ENCODE peak calls at places on chromosomes 6 and 20, in six cellular contexts. P is lung, O is body of pancreas, S is K562, X is fibroblast of pulmonary artery, H is MCF 10A. F is an unnamed sample.

GRCh38 chr6:30829639-30830250 is 54.6 kb upstream of the DDR1 start:
- DNase-seq in H (no peak), S (no peak), X (no peak), P (no peak), O (no peak), F (no peak)

GRCh38 chr6:105851181-105851580 is 235.0 kb upstream of the PRDM1 start:
- DNase-seq in X (no peak), H (no peak), S (no peak), P (no peak), O (no peak), F (no peak)

GRCh38 chr6:98823428-98823827 is 10.9 kb upstream of the POU3F2 start:
- DNase-seq in S (no peak), X (no peak), P (no peak), O (no peak), H (no peak), F (no peak)

GRCh38 chr20:51523276-51524013 is 19.1 kb downstream of the NFATC2 start:
- DNase-seq in O (no peak), H (no peak), S (no peak), X (no peak), P (no peak), F (no peak)

GRCh38 chr20:34654207-34654744 is 22.6 kb downstream of the PIGU start:
- DNase-seq in O (no peak), X (no peak), H (no peak), S (no peak), P (no peak), F (no peak)

GRCh38 chr20:53001502-53002301 is 29.5 kb downstream of the TSHZ2 start:
- DNase-seq in S (no peak), P (no peak), X (peak; percentile 8), O (no peak), H (no peak), F (no peak)

GRCh38 chr6:127347188-127347587 is 3.8 kb upstream of the ECHDC1 start:
- DNase-seq in P (no peak), X (peak; percentile 70), S (no peak), H (peak; percentile 89), O (no peak), F (no peak)

GRCh38 chr6:34576286-34576955 is 20.3 kb upstream of the SPDEF start:
- DNase-seq in S (no peak), P (no peak), X (no peak), O (no peak), H (peak; percentile 24), F (no peak)

GRCh38 chr20:24965065-24965919 is 16.2 kb downstream of the CST7 start:
- DNase-seq in O (no peak), S (no peak), P (no peak), H (no peak), X (no peak), F (no peak)

GRCh38 chr6:157514659-157515496 is 133.9 kb downstream of the ZDHHC14 start:
- DNase-seq in X (peak; percentile 61), O (peak; percentile 38), H (peak; percentile 66), P (no peak), S (peak; percentile 96), F (no peak)

GRCh38 chr6:49713346-49713745 is at the start of gene CRISP2:
- DNase-seq in X (no peak), H (no peak), O (no peak), P (no peak), S (no peak), F (no peak)

GRCh38 chr6:162088091-162088490 is 639.5 kb downstream of the PRKN start:
- DNase-seq in O (no peak), H (no peak), X (no peak), P (no peak), S (no peak), F (no peak)

GRCh38 chr20:13995086-13995665 is at the start of gene MACROD2:
- DNase-seq in O (peak; percentile 96), H (peak; percentile 97), P (peak; percentile 94), S (peak; percentile 7), X (peak; percentile 73), F (peak; percentile 99)

GRCh38 chr6:116307633-116308032 is 27.9 kb upstream of the TSPYL1 start:
- DNase-seq in X (no peak), H (no peak), S (no peak), P (no peak), O (no peak), F (no peak)

GRCh38 chr6:3722211-3722621 is 29.3 kb downstream of the PXDC1 start:
- DNase-seq in H (no peak), X (no peak), P (no peak), O (no peak), S (no peak), F (no peak)

GRCh38 chr20:2865630-2866029 is 7.7 kb upstream of the PTPRA start:
- DNase-seq in H (no peak), O (no peak), S (peak; percentile 14), X (no peak), P (no peak), F (no peak)

GRCh38 chr20:49216991-49217578 is 2.1 kb upstream of the DDX27 start:
- DNase-seq in H (peak; percentile 94), O (peak; percentile 95), S (peak; percentile 69), X (peak; percentile 93), P (peak; percentile 95), F (peak; percentile 95)

GRCh38 chr6:25288518-25288917 is 9.3 kb downstream of the CARMIL1 start:
- DNase-seq in S (no peak), X (no peak), P (no peak), H (no peak), O (no peak), F (no peak)

GRCh38 chr6:168908887-168909286 is 344.8 kb downstream of the THBS2 start:
- DNase-seq in X (peak; percentile 75), H (peak; percentile 23), O (no peak), P (no peak), S (no peak), F (no peak)

GRCh38 chr20:35226775-35227681 is 538 bp downstream of the MMP24 start:
- DNase-seq in H (peak; percentile 15), S (peak; percentile 87), P (peak; percentile 31), X (peak; percentile 43), O (peak; percentile 25), F (peak; percentile 79)

DNA sequence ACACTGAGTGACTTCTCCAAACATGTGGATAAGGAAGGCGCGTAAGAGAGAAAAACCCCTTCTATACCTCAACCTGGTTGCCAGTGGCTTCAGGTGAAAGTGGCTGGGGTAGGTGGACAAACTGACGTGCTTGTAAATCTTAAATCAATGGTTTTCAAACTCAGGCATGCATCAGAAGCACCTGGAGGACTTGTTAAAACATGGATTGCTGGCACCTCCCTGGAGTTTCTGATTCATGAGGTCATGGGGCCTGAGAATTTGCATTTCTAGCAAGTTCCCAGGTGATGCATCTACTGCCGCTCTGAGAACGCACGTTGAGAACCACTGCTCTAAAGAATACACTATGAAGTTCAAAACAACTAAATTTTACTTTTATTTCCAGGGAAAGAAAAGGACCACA is 31.9 kb upstream of the TAB2 start:
- DNase-seq in S (no peak), X (no peak), O (no peak), P (no peak), H (no peak), F (no peak)
- TF ChIP-seq CTCF in S (no peak), X (no peak), O (no peak), P (no peak), H (no peak), F (no peak)

GRCh38 chr20:17281478-17281877 is 54.6 kb downstream of the PCSK2 start:
- DNase-seq in X (no peak), P (peak; percentile 46), S (peak; percentile 8), H (peak; percentile 61), O (peak; percentile 51), F (peak; percentile 52)
- TF ChIP-seq CTCF in X (no peak), P (no peak), S (peak; percentile 38), H (peak; percentile 23), O (peak; percentile 37), F (peak; percentile 57)

GRCh38 chr20:5811746-5812145 is 61.5 kb downstream of the SHLD1 start:
- DNase-seq in H (no peak), S (no peak), X (no peak), P (no peak), O (no peak), F (no peak)

GRCh38 chr20:5809495-5809894 is 59.3 kb downstream of the SHLD1 start:
- DNase-seq in S (no peak), H (no peak), P (no peak), O (no peak), X (no peak), F (no peak)

GRCh38 chr20:5807431-5807830 is 57.2 kb downstream of the SHLD1 start:
- DNase-seq in S (no peak), O (no peak), X (no peak), H (no peak), P (no peak), F (no peak)

GRCh38 chr20:5808901-5809300 is 58.7 kb downstream of the SHLD1 start:
- DNase-seq in P (no peak), O (no peak), H (no peak), X (no peak), S (no peak), F (no peak)

DNA sequence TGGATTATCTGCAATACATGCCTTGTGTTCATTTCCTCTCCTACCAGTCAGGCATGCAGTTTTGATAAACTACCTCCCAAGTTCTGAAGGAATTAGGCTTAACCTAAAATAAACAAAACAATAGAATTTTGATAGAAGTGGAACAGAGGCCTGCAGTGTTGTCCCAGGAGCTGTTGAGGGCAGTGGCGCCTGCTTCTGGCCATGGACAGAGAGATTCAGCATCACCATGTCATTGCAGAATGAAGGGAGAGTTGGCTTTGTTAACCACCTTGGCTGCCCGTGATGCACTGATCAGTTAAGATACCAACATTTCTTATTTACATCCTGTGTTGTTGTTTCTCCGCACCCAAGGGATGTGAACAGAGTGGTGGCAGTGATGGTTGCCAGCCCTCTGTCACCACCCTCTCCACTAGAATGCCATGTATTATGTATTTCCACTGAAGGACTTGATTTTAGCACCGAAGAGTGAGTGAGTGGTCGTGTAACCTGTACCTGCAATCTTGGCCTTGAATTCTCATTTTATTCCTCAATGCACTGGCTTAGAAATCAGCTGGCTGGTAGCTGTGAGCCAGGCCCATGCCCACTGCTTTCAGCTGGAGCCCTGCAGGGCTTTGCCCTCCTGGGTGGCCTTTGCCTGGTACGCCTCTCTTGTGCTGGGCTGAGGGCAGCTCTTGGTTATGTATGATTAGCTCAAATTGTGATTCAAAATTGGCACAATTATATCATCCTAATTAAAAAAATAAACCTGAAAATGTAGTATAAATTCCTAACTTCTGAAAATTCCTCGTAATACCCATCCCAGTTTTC is 56.5 kb downstream of the SHLD1 start:
- DNase-seq in S (no peak), P (no peak), H (no peak), X (peak; percentile 23), O (no peak), F (no peak)
- TF ChIP-seq CTCF in S (no peak), P (no peak), H (peak; percentile 27), X (peak; percentile 25), O (no peak), F (no peak)

DNA sequence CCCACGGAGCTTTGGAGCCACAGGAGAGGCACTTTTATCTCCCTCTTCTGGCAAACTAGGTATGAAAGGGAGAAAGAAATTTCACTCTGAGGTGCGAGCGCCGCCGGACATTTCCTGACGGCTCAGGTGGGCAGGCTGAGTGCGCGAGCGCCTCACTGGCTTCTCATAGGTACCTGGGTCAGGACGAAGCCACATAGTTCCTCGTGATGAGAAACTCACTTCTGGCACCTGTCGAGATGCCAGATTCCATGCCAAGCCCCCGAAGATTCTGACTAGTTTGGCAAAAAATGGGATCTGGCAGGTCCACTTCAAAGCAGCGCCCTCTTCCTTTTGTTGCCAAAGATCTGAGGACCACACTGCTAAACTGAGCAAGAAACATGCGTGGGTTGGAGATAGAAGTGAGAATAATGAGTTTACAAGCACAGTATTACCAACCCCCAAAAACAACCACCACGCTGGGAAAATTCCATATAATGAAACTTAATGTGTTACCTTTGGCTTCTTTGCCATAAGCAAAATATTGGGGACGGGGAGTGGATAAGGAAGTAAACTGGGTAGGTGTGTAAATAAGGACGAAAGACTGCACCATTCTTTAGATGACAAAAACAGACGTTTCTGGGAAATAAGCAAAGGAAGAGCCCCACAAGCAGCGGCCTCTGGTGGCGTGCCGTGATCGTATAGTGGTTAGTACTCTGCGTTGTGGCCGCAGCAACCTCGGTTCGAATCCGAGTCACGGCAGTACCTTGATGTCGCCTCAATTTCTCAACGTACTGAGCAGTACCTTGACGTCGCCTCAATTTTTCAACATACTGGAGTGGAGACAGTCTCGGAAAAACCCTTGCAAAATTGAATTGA is 89.8 kb upstream of the PRSS16 start:
- DNase-seq in S (peak; percentile 67), O (peak; percentile 64), H (peak; percentile 66), X (peak; percentile 69), P (peak; percentile 48), F (peak; percentile 60)
- TF ChIP-seq CTCF in S (peak; percentile 73), O (peak; percentile 38), H (peak; percentile 31), X (peak; percentile 56), P (peak; percentile 3), F (no peak)